ENCODE peak calls at places on chromosomes 16 and 17, in five cellular contexts. S, F, J, U and P are unnamed samples.

GRCh38 chr16:23182675-23183485 is at the start of gene SCNN1G:
- DNase-seq in S (peak), J (peak), U (no peak), F (no peak), P (no peak)

GRCh38 chr17:29394761-29395160 is 4.6 kb downstream of the TAOK1 start:
- DNase-seq in F (no peak), J (no peak), U (no peak), S (no peak), P (no peak)

GRCh38 chr17:8095361-8095760 is 7.8 kb upstream of the ALOX12B start:
- DNase-seq in J (no peak), F (no peak), S (no peak), U (no peak), P (no peak)

GRCh38 chr16:75267631-75268264 is 16.3 kb upstream of the BCAR1 start:
- DNase-seq in U (no peak), S (peak), F (peak), J (no peak), P (peak)

GRCh38 chr17:27522028-27522639 is 65.9 kb downstream of the KSR1 start:
- DNase-seq in U (no peak), J (no peak), F (no peak), S (no peak), P (no peak)

GRCh38 chr17:58968662-58969061 is 138.0 kb downstream of the TRIM37 start:
- DNase-seq in J (no peak), S (no peak), U (no peak), F (no peak), P (no peak)

GRCh38 chr17:21289902-21290571 is 5.5 kb downstream of the MAP2K3 start:
- DNase-seq in J (no peak), U (no peak), F (no peak), S (peak), P (no peak)

GRCh38 chr17:35448214-35448898 is at the start of gene SLFN13:
- DNase-seq in S (peak), F (no peak), U (peak), J (peak), P (peak)

DNA sequence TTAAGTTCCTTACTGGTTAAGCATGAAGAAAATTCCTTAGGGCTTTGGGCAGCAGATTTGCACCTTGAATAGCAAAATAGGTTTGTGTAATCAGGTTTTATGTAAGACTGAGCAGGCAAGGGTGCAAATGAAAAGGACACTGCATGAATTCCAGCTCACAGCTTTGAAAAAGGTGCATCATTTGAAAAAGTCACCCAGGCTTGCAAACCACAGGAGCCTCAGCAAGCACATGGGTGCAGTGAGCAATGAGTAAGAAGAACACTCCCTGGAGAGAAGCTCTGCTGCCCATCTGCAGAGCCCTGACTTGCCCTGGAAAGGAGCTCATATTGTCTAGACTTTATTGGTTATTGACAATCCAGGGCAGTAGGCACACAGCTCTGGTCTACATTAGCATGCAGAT is 165.6 kb upstream of the KCNJ16 start:
- DNase-seq in U (no peak), J (no peak), F (no peak), S (peak), P (no peak)
- TF ChIP-seq EZH2phosphoT487 in U (no peak), J (no peak), F (no peak), S (no peak), P (no peak)

DNA sequence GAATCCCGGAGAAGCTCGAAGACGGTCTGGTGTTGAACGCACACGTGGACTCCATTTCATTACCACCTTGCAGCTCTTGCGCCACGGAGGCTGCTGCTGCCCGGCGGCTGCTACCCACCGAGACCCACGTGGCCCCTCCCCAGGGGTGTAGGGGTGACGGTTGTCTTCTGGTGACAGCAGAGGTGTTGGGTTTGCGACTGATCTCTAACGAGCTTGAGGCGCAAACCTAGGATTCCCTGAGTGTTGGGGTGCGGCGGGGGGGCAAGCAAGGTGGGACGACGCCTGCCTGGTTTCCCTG is 1.7 kb upstream of the CBX4 start:
- DNase-seq in J (no peak), U (no peak), S (no peak), F (no peak), P (no peak)
- TF ChIP-seq EZH2phosphoT487 in J (peak), U (no peak), S (no peak), F (no peak), P (no peak)

DNA sequence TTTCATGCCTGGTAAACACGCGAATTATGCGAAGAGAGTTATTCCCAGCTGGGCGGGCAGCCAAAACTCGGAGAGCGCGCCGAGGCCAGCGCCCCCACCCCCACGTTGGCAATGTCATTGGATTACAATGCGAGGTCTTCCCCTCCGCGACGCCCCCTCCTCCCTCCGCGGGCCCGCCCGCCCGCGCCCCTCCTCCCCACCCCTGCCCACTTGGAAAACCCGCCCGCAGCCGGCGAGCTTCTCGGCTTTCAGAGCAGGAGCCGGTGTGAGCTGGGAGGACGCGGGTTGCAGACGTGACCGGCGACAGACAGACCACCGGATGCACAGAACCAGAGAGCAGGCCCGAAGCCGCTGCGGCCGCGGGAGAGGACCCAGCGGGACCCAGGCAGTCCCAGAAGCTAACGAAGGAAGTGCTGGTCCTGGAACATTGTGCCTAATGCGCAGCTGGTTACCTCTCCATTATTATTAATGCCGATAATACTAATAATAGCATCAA is 4.0 kb downstream of the NOG start:
- DNase-seq in F (no peak), J (peak), U (no peak), S (peak), P (peak)
- TF ChIP-seq EZH2phosphoT487 in F (no peak), J (peak), U (no peak), S (no peak), P (no peak)

GRCh38 chr17:70535986-70536385 is 366.7 kb downstream of the KCNJ2 start:
- DNase-seq in U (no peak), F (no peak), J (no peak), S (no peak), P (peak)
- TF ChIP-seq EZH2phosphoT487 in U (no peak), F (no peak), J (no peak), S (no peak), P (no peak)

DNA sequence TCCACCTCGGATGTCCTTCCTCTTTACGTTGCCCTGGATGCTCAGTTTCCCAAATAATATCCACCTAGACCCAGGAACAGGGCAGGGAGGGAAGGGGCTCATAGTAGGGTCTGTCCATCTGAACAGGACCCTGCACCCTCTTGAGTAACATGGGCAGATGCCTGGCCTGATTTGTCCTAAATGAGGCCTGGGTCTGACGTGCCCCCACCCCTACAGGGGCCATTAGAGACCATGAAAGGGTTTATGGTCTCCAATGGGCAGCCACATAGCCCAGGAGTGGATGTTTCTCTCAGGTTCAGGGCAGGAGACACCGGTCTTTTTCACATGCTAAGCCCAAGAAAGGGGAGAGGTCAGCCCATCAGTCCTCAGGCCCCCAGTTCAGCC is 6.8 kb downstream of the CACNG1 start:
- DNase-seq in U (no peak), S (no peak), F (no peak), J (no peak), P (no peak)
- TF ChIP-seq EZH2phosphoT487 in U (no peak), S (no peak), F (no peak), J (no peak), P (no peak)

GRCh38 chr17:64938925-64939474 is 19.7 kb upstream of the LRRC37A3 start:
- DNase-seq in J (peak), U (peak), F (no peak), S (peak), P (peak)
- TF ChIP-seq EZH2phosphoT487 in J (no peak), U (no peak), F (no peak), S (no peak), P (no peak)

GRCh38 chr17:73290399-73291259 is 21.2 kb downstream of the CDC42EP4 start:
- DNase-seq in S (no peak), U (no peak), J (no peak), F (no peak), P (no peak)

GRCh38 chr17:73291260-73291801 is 20.5 kb downstream of the CDC42EP4 start:
- DNase-seq in U (no peak), S (peak), F (peak), J (no peak), P (peak)

GRCh38 chr17:73293031-73293430 is 18.8 kb downstream of the CDC42EP4 start:
- DNase-seq in U (no peak), S (peak), J (no peak), F (peak), P (peak)

GRCh38 chr17:73292031-73292531 is 19.7 kb downstream of the CDC42EP4 start:
- DNase-seq in S (peak), U (no peak), F (peak), J (no peak), P (peak)

GRCh38 chr17:73293480-73293911 is 18.3 kb downstream of the CDC42EP4 start:
- DNase-seq in S (peak), F (peak), U (no peak), J (no peak), P (peak)
- TF ChIP-seq EZH2phosphoT487 in S (no peak), F (no peak), U (no peak), J (no peak), P (no peak)

GRCh38 chr17:6072157-6072556 is 2.0 kb downstream of the WSCD1 start:
- DNase-seq in J (no peak), S (peak), U (no peak), F (no peak), P (peak)
- TF ChIP-seq EZH2phosphoT487 in J (no peak), S (no peak), U (no peak), F (no peak), P (no peak)